ENCODE peak calls at places on chromosomes 12 and 14, in six cellular contexts. Y is RCC 7860; D is activated CD8-positive, alpha-beta T cell treated with anti-CD3 and anti-CD28 coated beads, Interleukin-2, amount 10 ng/mL, durations not matched to agents 7 days and 5 days; J is stimulated activated CD8-positive, alpha-beta memory T cell treated with anti-CD3 and anti-CD28 coated beads, Interleukin-4, amount 100 ng/mL, for 4 hours; W is lung; I is EL. K is an unnamed sample.

GRCh38 chr12:4037747-4038312 is 164.6 kb upstream of the PARP11 start:
- DNase-seq in Y (no peak), D (no peak), J (no peak), W (peak), I (peak), K (no peak)

GRCh38 chr12:50750366-50750765 is 13.5 kb upstream of the ATF1 start:
- DNase-seq in Y (no peak), D (no peak), J (no peak), W (no peak), I (no peak), K (no peak)

GRCh38 chr12:109777544-109777943 is 55.7 kb downstream of the TRPV4 start:
- DNase-seq in Y (peak), D (peak), J (no peak), W (no peak), I (peak), K (peak)

GRCh38 chr12:92466391-92467305 is 236.1 kb upstream of the PLEKHG7 start:
- DNase-seq in Y (no peak), D (no peak), J (no peak), W (no peak), I (no peak), K (no peak)

GRCh38 chr12:75722714-75723200 is 211.3 kb upstream of the KRR1 start:
- DNase-seq in Y (peak), D (peak), J (peak), W (peak), I (peak), K (peak)

GRCh38 chr14:37150414-37150813 is 22.0 kb downstream of the SLC25A21 start:
- DNase-seq in Y (peak), D (no peak), J (no peak), W (no peak), I (peak), K (no peak)

GRCh38 chr12:124294686-124295315 is at the start of gene RFLNA:
- DNase-seq in Y (no peak), D (no peak), J (no peak), W (no peak), I (no peak), K (no peak)

GRCh38 chr14:22569106-22569748 is 19.8 kb downstream of the DAD1 start:
- DNase-seq in Y (no peak), D (no peak), J (no peak), W (no peak), I (no peak), K (no peak)

K was measured in activated CD4-positive, alpha-beta memory T cell treated with anti-CD3 and anti-CD28 coated beads, Interleukin-2, amount 10 ng/mL, durations not matched to agents 7 days and 5 days.